ENCODE peak calls at places on chromosome 5, in four cellular contexts. H, C, W and X are unnamed samples. For H3K4me1, the result is how much of the 10 kb centered on the place peaks cover.

GRCh38 chr5:56910123-56910951 is 941 bp downstream of the SETD9 start:
- DNase-seq in W (peak), C (peak), H (no peak), X (peak)

GRCh38 chr5:132747064-132747692 is at the start of gene CCNI2:
- DNase-seq in W (peak), C (no peak), H (no peak), X (no peak)

GRCh38 chr5:84474126-84474525 is 89.4 kb upstream of the EDIL3 start:
- DNase-seq in C (no peak), W (no peak), H (no peak), X (no peak)

GRCh38 chr5:110840347-110840960 is 101.6 kb downstream of the SLC25A46 start:
- DNase-seq in C (no peak), H (no peak), W (no peak), X (no peak)

GRCh38 chr5:133962801-133963476 is 5.5 kb downstream of the C5orf15 start:
- DNase-seq in H (peak), W (no peak), C (no peak), X (no peak)

GRCh38 chr5:140115186-140115500 is 1.2 kb downstream of the PURA start:
- DNase-seq in W (no peak), C (no peak), H (no peak), X (no peak)

GRCh38 chr5:107486489-107486888 is 184.2 kb downstream of the EFNA5 start:
- DNase-seq in W (peak), H (peak), C (no peak), X (no peak)

GRCh38 chr5:4720831-4721230 is 419.3 kb upstream of the ADAMTS16 start:
- DNase-seq in C (peak), W (no peak), H (no peak), X (no peak)

GRCh38 chr5:132260714-132261615 is 3.5 kb downstream of the PDLIM4 start:
- DNase-seq in W (no peak), H (peak), C (peak), X (no peak)

DNA sequence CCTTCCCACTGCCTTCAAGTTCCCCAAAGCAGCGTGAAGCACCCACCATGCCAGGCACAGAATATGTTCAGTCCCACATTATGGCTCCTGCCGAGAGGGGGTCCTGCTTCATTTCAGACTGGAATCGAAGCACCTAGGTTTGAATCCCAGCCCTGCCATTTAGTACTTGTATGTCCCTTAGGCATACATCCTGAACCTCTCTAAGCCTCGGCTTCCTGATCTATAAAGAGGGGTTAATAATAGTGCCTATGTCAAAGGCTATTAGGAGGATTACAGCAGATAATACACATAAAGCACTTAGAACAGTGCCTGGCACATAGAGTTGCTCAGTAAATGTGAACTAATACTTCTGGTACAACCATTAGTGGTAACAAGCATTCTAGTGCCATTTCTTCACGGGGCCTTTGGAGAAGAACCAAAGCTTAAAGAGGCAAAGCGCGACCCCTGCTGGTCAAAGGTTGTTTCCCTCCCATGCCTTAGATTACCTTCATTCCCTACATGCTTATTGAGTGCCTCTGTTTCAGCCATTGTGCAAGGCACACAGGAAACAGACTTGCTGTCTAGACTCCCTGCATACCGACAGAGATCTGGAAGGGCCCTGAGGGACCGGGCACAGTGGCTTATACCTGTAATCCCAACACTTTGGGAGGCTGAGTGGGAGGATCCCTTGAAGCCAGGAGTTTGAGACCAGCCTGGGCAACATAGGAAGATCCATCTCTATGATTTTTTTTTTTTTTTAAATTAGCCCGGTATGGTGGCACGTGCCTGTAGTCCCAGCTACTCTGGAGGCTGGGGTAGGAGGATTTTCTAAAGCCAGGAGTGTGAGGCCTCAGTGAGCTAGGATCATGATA is 98.3 kb downstream of the PPARGC1B start:
- DNase-seq in H (peak), C (peak), W (peak), X (peak)
- H3K4me1 ChIP-seq in H (under half), C (under half), W (under half), X (under half)

DNA sequence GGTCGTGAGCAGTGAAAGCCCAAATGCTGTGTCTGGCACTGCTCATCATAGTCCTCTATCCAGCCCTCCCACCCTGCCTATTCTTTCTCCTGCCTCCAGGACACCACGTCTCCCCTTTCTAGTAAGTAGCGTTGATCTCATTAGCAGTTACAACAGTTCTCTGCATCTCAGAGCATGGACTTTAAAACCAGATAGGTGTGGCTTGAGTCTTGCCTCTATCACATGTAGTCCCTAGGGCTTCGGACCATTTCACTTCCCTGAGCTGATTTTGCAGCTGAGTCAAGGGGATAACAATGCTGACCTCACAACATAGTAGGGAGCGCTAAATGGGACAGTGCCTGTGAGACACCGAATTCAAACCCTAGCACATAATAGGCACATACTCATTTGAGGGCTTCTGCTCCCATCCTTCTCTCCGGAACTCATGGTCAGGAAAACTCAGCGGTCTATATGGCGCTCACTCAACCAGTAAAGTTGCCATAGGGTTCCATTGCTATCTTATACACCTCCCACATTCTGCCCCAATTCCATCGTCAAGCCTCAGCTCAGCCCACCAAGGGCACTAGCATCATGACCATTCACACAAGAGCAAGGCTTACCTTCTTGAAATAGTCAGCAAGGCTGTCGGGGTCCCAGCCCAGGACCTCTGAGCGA is 515 bp downstream of the LCP2 start:
- DNase-seq in W (peak), H (no peak), C (no peak), X (no peak)
- H3K4me3 ChIP-seq in W (peak), H (no peak), C (no peak), X (no peak)

GRCh38 chr5:169706758-169707450 is 69.8 kb downstream of the DOCK2 start:
- DNase-seq in H (peak), W (no peak), C (no peak), X (no peak)
- H3K4me1 ChIP-seq in H (under half), W (under half), C (under half), X (under half)

GRCh38 chr5:180621311-180621710 is 28.1 kb downstream of the FLT4 start:
- DNase-seq in C (no peak), W (no peak), H (no peak), X (no peak)

GRCh38 chr5:180619563-180619915 is 28.2 kb upstream of the SCGB3A1 start:
- DNase-seq in C (no peak), H (no peak), W (no peak), X (no peak)

GRCh38 chr5:180620014-180620413 is 28.7 kb upstream of the SCGB3A1 start:
- DNase-seq in W (no peak), H (no peak), C (no peak), X (no peak)

GRCh38 chr5:180618830-180619562 is 27.7 kb upstream of the SCGB3A1 start:
- DNase-seq in C (no peak), H (peak), W (no peak), X (no peak)

GRCh38 chr5:180618487-180618829 is 27.2 kb upstream of the SCGB3A1 start:
- DNase-seq in C (no peak), W (no peak), H (no peak), X (no peak)
- H3K4me3 ChIP-seq in C (no peak), W (no peak), H (peak), X (no peak)

DNA sequence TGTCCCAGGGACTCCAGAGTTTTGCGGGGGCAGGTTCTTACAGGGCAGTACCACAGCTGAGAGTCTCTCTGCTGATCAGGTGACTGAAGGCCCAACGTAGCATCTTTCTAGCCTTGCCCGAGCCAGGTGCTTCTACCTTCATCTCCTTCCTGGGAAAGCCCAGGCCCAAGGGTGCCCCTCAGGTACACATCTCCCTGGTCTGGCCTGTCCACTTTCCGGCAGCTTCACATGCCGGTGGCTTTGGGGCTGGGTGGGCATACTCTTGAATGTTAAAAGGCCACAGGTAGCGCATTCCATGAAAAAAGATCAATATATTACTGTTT is 5.7 kb upstream of the PHYKPL start:
- DNase-seq in W (no peak), C (no peak), H (no peak), X (no peak)
- H3K4me1 ChIP-seq in W (under half), C (under half), H (under half), X (under half)

DNA sequence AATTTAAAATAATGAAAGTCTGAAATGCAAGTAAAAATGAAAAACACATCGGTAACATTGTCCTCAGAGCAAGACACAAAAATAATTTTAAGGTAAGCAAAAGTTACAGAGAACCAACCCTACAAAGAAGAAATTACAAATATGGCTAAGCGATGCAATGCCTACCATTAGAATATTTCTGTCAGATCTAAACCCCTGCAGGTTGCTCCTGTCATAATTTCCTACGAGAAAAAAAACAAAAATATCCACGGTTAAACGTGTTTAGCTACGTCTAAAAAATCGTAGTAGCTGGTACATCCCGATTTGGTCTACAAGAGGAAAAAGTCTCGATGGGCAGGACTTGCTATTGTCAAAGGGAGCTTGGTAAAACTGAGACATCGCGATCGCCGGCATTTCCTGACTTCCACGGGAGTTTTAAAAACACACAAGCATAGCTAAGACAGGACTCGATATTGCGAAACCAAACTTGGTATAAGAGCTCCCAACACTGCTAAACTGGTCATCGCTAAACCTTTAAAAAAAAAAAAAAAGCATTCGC is 1.1 kb upstream of the ANXA2R start:
- DNase-seq in W (peak), H (no peak), C (no peak), X (peak)
- H3K4me3 ChIP-seq in W (peak), H (peak), C (peak), X (peak)

DNA sequence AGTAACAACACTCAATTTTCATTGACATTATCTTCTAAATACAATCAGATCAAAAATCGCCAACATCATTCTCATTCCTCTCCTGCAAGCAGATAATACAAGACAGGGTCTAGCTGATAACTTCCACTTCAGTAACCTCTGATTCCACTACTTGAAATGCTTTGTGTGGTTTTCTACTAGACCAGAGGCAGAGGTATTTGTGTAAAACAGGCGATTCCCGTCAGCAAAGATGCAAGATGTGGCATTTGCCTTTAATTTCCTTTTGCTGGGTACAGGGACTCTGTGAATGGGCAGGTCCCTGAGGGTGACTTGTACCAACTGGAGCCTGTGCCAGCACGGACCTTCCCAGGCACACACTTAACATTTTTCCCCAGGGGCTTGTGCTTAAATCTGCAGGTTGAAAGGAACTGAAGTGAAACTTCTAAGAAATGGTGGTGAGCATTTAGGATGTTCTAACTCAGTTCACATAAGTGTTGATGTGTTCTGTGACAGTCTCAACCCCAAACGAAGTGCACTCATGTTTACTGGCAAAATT is 625.5 kb upstream of the WWC1 start:
- DNase-seq in H (no peak), W (no peak), C (no peak), X (no peak)
- H3K4me1 ChIP-seq in H (under half), W (under half), C (under half), X (under half)

GRCh38 chr5:81081461-81081835 is 121.3 kb downstream of the RASGRF2 start:
- DNase-seq in H (no peak), C (no peak), W (no peak), X (no peak)
- H3K4me3 ChIP-seq in H (no peak), C (no peak), W (no peak), X (no peak)

GRCh38 chr5:179267671-179268071 is 77.6 kb downstream of the ADAMTS2 start:
- DNase-seq in H (no peak), C (no peak), W (no peak), X (peak)
- H3K4me1 ChIP-seq in H (half or more), C (under half), W (under half), X (under half)